ENCODE peak calls at places on chromosomes 16 and 17, in five cellular contexts. One of them, this sample, is unnamed.

GRCh38 chr17:57970706-57971105 is 15.5 kb upstream of the CUEDC1 start:
- DNase-seq in A549: no peak
- DNase-seq in HepG2: no peak
- DNase-seq in H1: no peak
- DNase-seq in K562: no peak
- DNase-seq in this sample: no peak

GRCh38 chr17:17808706-17809432 is 27.9 kb downstream of the SREBF1 start:
- DNase-seq in A549: no peak
- DNase-seq in K562: no peak
- DNase-seq in HepG2: no peak
- DNase-seq in H1: no peak
- DNase-seq in this sample: no peak

GRCh38 chr17:9790889-9791876 is at the start of gene DHRS7C:
- DNase-seq in H1: no peak
- DNase-seq in HepG2: no peak
- DNase-seq in A549: no peak
- DNase-seq in K562: no peak
- DNase-seq in this sample: no peak

GRCh38 chr16:2897110-2897509 is 14.1 kb downstream of the FLYWCH2 start:
- DNase-seq in HepG2: no peak
- DNase-seq in A549: no peak
- DNase-seq in H1: no peak
- DNase-seq in K562: peak; percentile 6
- DNase-seq in this sample: no peak

GRCh38 chr17:82201498-82201910 is 11.1 kb downstream of the CCDC57 start:
- DNase-seq in HepG2: no peak
- DNase-seq in H1: no peak
- DNase-seq in K562: no peak
- DNase-seq in A549: no peak
- DNase-seq in this sample: no peak

GRCh38 chr17:45108595-45109521 is 23.5 kb downstream of the PLCD3 start:
- DNase-seq in HepG2: no peak
- DNase-seq in A549: no peak
- DNase-seq in H1: no peak
- DNase-seq in K562: no peak
- DNase-seq in this sample: no peak

GRCh38 chr16:70665806-70666735 is 19.7 kb downstream of the IL34 start:
- DNase-seq in H1: no peak
- DNase-seq in A549: no peak
- DNase-seq in K562: no peak
- DNase-seq in HepG2: no peak
- DNase-seq in this sample: no peak

GRCh38 chr17:44628234-44629188 is 27.8 kb upstream of the MEIOC start:
- DNase-seq in A549: no peak
- DNase-seq in K562: no peak
- DNase-seq in HepG2: peak; percentile 29
- DNase-seq in H1: peak; percentile 78
- DNase-seq in this sample: peak; percentile 80

GRCh38 chr17:17959520-17960361 is 12.5 kb downstream of the TOM1L2 start:
- DNase-seq in H1: no peak
- DNase-seq in K562: no peak
- DNase-seq in A549: peak; percentile 33
- DNase-seq in HepG2: no peak
- DNase-seq in this sample: no peak

GRCh38 chr17:72659811-72660210 is 432.7 kb downstream of the SLC39A11 start:
- DNase-seq in HepG2: no peak
- DNase-seq in H1: no peak
- DNase-seq in K562: no peak
- DNase-seq in A549: no peak
- DNase-seq in this sample: no peak

GRCh38 chr17:77279448-77280303 is 138.9 kb downstream of the SEC14L1 start:
- DNase-seq in K562: peak; percentile 95
- DNase-seq in H1: no peak
- DNase-seq in A549: no peak
- DNase-seq in HepG2: peak; percentile 86
- DNase-seq in this sample: no peak

GRCh38 chr16:57899771-57900661 is 70.9 kb downstream of the CNGB1 start:
- DNase-seq in H1: peak; percentile 89
- DNase-seq in K562: peak; percentile 68
- DNase-seq in HepG2: peak; percentile 60
- DNase-seq in A549: peak; percentile 66
- DNase-seq in this sample: peak; percentile 84

GRCh38 chr17:44197980-44198720 is 1.5 kb downstream of the ATXN7L3 start:
- DNase-seq in HepG2: no peak
- DNase-seq in K562: peak; percentile 80
- DNase-seq in H1: no peak
- DNase-seq in A549: peak; percentile 75
- DNase-seq in this sample: no peak

GRCh38 chr16:77732241-77732946 is 10.1 kb downstream of the NUDT7 start:
- DNase-seq in A549: no peak
- DNase-seq in HepG2: peak; percentile 51
- DNase-seq in H1: no peak
- DNase-seq in K562: no peak
- DNase-seq in this sample: no peak
- TF ChIP-seq USF2 in A549: no peak
- TF ChIP-seq USF2 in HepG2: no peak
- TF ChIP-seq USF2 in H1: no peak
- TF ChIP-seq USF2 in K562: no peak
- TF ChIP-seq USF2 in this sample: no peak

GRCh38 chr16:86882586-86883280 is 304.4 kb downstream of the FOXL1 start:
- DNase-seq in A549: no peak
- DNase-seq in K562: no peak
- DNase-seq in HepG2: no peak
- DNase-seq in H1: no peak
- DNase-seq in this sample: no peak
- TF ChIP-seq JUN in A549: no peak
- TF ChIP-seq JUN in K562: no peak
- TF ChIP-seq JUN in HepG2: no peak
- TF ChIP-seq JUN in H1: no peak
- TF ChIP-seq JUN in this sample: no peak

GRCh38 chr17:47188799-47189731 is at the start of gene CDC27:
- DNase-seq in HepG2: peak; percentile 99
- DNase-seq in A549: peak; percentile 98
- DNase-seq in K562: peak; percentile 96
- DNase-seq in H1: peak; percentile 100
- DNase-seq in this sample: peak; percentile 100

GRCh38 chr17:47190770-47191169 is 1.7 kb upstream of the CDC27 start:
- DNase-seq in A549: no peak
- DNase-seq in H1: no peak
- DNase-seq in K562: no peak
- DNase-seq in HepG2: no peak
- DNase-seq in this sample: no peak

GRCh38 chr17:47184671-47185070 is 4.4 kb downstream of the CDC27 start:
- DNase-seq in K562: no peak
- DNase-seq in HepG2: no peak
- DNase-seq in A549: no peak
- DNase-seq in H1: no peak
- DNase-seq in this sample: no peak

GRCh38 chr17:47189732-47190621 is 882 bp upstream of the CDC27 start:
- DNase-seq in H1: no peak
- DNase-seq in K562: no peak
- DNase-seq in HepG2: no peak
- DNase-seq in A549: no peak
- DNase-seq in this sample: no peak

GRCh38 chr17:47188266-47188665 is 829 bp downstream of the CDC27 start:
- DNase-seq in H1: no peak
- DNase-seq in A549: peak; percentile 54
- DNase-seq in K562: peak; percentile 25
- DNase-seq in HepG2: no peak
- DNase-seq in this sample: no peak
- TF ChIP-seq USF2 in H1: no peak
- TF ChIP-seq USF2 in A549: no peak
- TF ChIP-seq USF2 in K562: no peak
- TF ChIP-seq USF2 in HepG2: no peak
- TF ChIP-seq USF2 in this sample: no peak

GRCh38 chr17:39235555-39236221 is 9.9 kb upstream of the STAC2 start:
- DNase-seq in HepG2: peak; percentile 60
- DNase-seq in H1: peak; percentile 84
- DNase-seq in A549: peak; percentile 92
- DNase-seq in K562: peak; percentile 87
- DNase-seq in this sample: peak; percentile 79
- TF ChIP-seq JUN in HepG2: no peak
- TF ChIP-seq JUN in H1: no peak
- TF ChIP-seq JUN in A549: no peak
- TF ChIP-seq JUN in K562: no peak
- TF ChIP-seq JUN in this sample: no peak